ENCODE peak calls at places on chromosomes 1 and 21, in six cellular contexts. M, W, R, X, G and P are unnamed samples.
A peak's percentile ranks its signal among the peaks of the same experiment; 100 is the strongest.

GRCh38 chr1:234102591-234102990 is 198.1 kb downstream of the SLC35F3 start:
- DNase-seq in R (no peak), X (peak; percentile 71), G (no peak), W (no peak), M (no peak), P (no peak)

GRCh38 chr1:25037174-25038074 is 107.3 kb upstream of the RUNX3 start:
- DNase-seq in X (no peak), W (no peak), G (peak; percentile 48), R (no peak), M (no peak), P (no peak)

GRCh38 chr1:150464422-150464826 is 22.8 kb upstream of the TARS2 start:
- DNase-seq in W (peak; percentile 66), M (no peak), X (peak; percentile 20), R (peak; percentile 77), G (peak; percentile 41), P (peak; percentile 30)

GRCh38 chr1:110460253-110461220 is 9.6 kb downstream of the PROK1 start:
- DNase-seq in R (peak; percentile 83), G (peak; percentile 69), W (peak; percentile 90), M (no peak), X (peak; percentile 39), P (peak; percentile 72)

GRCh38 chr1:236815941-236816340 is 20.8 kb downstream of the MTR start:
- DNase-seq in G (no peak), X (no peak), M (no peak), W (no peak), R (no peak), P (no peak)

GRCh38 chr1:197429372-197429771 is 161.3 kb downstream of the CRB1 start:
- DNase-seq in X (no peak), R (no peak), G (no peak), M (no peak), W (no peak), P (no peak)

GRCh38 chr1:36606908-36607651 is 124.4 kb upstream of the CSF3R start:
- DNase-seq in R (no peak), M (no peak), W (no peak), G (no peak), X (no peak), P (no peak)

GRCh38 chr1:26349196-26349885 is 4.6 kb downstream of the CRYBG2 start:
- DNase-seq in W (no peak), G (no peak), M (peak; percentile 59), R (peak; percentile 34), X (peak; percentile 67), P (peak; percentile 92)

GRCh38 chr21:17784604-17785402 is 34.4 kb downstream of the C21orf91 start:
- DNase-seq in M (no peak), W (no peak), X (peak; percentile 77), R (no peak), G (no peak), P (no peak)

GRCh38 chr1:6599141-6599975 is 3.3 kb downstream of the KLHL21 start:
- DNase-seq in R (no peak), M (no peak), G (no peak), W (no peak), X (no peak), P (no peak)

GRCh38 chr1:21761052-21761451 is 21.9 kb downstream of the USP48 start:
- DNase-seq in M (no peak), G (no peak), R (no peak), W (no peak), X (no peak), P (no peak)

GRCh38 chr1:234125283-234125682 is 220.8 kb downstream of the SLC35F3 start:
- DNase-seq in X (peak; percentile 39), G (no peak), W (no peak), M (no peak), R (no peak), P (no peak)

GRCh38 chr1:168202941-168203654 is 22.7 kb upstream of the SFT2D2 start:
- DNase-seq in M (no peak), G (no peak), W (peak; percentile 38), R (peak; percentile 97), X (peak; percentile 58), P (peak; percentile 45)

GRCh38 chr1:169722784-169723183 is 11.1 kb downstream of the SELE start:
- DNase-seq in X (no peak), G (no peak), W (no peak), M (no peak), R (no peak), P (no peak)

GRCh38 chr1:94101613-94101940 is 19.4 kb downstream of the ABCA4 start:
- DNase-seq in R (no peak), M (no peak), X (peak; percentile 27), G (no peak), W (no peak), P (peak; percentile 15)

GRCh38 chr1:53449026-53449425 is 10.2 kb upstream of the DMRTB1 start:
- DNase-seq in M (peak; percentile 25), X (peak; percentile 91), R (peak; percentile 59), G (no peak), W (no peak), P (peak; percentile 71)

GRCh38 chr1:29471487-29472313 is 235.4 kb downstream of the PTPRU start:
- DNase-seq in W (no peak), R (no peak), G (no peak), M (no peak), X (no peak), P (no peak)

GRCh38 chr1:62688687-62689085 is 500 bp upstream of the DOCK7 start:
- DNase-seq in M (no peak), R (peak; percentile 29), W (no peak), G (no peak), X (peak; percentile 33), P (peak; percentile 20)

GRCh38 chr1:37721565-37721964 is 29.2 kb downstream of the CDCA8 start:
- DNase-seq in W (no peak), X (no peak), G (no peak), M (no peak), R (no peak), P (peak; percentile 28)

DNA sequence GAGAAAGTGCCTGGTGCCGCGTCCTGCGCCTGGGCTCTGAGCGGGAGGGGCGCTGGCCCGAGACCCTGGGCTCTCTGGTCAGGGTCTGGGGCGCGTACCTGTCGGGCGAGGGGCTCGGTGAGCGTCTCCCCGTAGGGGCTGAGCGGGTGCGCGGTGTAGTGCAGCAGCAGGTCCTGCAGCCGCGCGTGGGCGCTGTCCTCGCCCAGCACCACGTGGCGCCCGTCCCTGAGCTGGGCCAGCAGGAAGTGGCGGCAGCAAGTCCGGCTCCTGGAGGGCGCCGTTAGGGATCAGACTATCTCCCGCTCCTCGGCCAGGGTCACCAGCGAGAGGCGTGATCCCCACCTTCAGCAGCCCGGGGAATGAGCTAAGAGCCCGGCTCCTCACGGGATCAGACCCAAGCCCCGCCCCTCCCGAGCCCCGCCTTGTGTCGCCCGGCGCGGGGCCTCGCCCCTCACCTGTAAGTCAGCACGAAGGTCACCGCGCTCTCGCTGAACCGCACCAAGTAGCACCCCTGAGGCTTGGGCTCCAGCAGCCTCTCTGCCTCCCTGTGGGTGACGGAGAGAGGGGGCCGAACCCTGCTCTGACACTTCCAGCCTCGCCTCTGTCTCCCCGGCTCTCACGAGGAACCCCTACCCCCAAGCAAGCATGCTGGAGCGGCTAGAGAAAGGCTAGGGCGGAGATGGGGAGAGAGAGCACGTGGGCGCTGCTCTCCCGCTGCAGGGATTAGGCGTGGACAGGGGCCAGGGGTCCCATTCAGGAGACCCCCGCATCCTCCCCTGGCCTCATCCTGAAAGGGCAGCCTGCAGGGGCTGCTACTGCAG is 2.7 kb downstream of the SH2D2A start:
- DNase-seq in M (no peak), R (peak; percentile 50), X (peak; percentile 40), G (peak; percentile 19), W (peak; percentile 63), P (no peak)
- TF ChIP-seq CTCF in M (peak; percentile 60), R (peak; percentile 48), X (peak; percentile 33), G (peak; percentile 73), W (peak; percentile 52), P (peak; percentile 71)

GRCh38 chr21:39776589-39776988 is 31.6 kb downstream of the IGSF5 start:
- DNase-seq in X (peak; percentile 85), R (peak; percentile 1), G (no peak), M (no peak), W (no peak), P (no peak)
- TF ChIP-seq CTCF in X (no peak), R (no peak), G (no peak), M (no peak), W (no peak), P (no peak)

DNA sequence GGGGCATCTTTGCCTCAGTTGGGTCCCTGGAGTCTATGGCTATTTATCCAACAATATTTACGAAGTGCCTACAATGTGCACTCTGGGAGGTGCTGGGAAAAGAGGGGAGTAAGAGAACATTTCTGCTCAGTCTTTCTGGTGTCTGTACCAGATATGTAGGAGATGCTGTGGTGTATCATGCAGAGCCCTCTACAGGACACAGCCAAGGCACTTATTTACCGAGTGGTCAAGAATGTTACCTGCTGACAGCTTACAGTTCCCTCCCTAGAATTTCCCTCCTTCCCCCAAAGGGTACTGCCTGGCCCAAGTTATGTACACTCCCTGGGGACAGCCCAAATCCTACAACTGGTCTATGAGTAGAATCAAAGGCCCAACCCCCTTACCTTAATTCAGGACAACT is 177.7 kb downstream of the C1orf94 start:
- DNase-seq in G (no peak), W (no peak), M (no peak), R (no peak), X (no peak), P (no peak)
- TF ChIP-seq CTCF in G (no peak), W (no peak), M (no peak), R (no peak), X (no peak), P (no peak)

DNA sequence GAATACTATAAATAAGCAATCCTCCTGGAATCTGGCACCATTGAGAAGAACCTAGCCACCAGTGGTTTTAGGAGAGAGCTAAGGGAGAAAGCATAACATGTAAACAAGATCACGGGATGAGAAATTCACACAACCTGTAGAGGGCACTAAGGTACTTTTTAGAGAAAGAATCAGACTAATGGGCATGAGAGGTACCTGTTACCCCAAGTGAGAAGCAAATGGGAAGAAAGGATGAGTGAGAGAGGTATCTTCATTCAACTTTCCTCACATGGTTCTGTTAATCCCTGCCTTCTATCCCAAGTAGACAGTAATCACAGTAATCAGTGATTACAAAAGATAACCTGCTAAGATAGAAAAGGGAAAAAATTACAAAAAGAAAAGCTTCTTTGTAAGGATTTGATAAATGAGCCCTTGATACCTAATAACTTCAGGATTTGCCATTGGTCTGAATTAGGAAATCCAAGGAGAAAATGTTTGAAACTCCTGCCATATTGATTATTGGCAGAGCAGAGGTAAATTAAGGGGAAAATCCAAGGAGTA is 251.1 kb upstream of the ADGRL2 start:
- DNase-seq in G (no peak), R (peak; percentile 76), W (no peak), M (no peak), X (peak; percentile 19), P (peak; percentile 46)
- TF ChIP-seq CTCF in G (peak; percentile 34), R (peak; percentile 64), W (no peak), M (peak; percentile 69), X (peak; percentile 48), P (peak; percentile 79)

GRCh38 chr1:114335273-114335672 is 175.7 kb downstream of the TRIM33 start:
- DNase-seq in W (no peak), G (no peak), M (no peak), R (no peak), X (no peak), P (no peak)
- TF ChIP-seq CTCF in W (no peak), G (no peak), M (no peak), R (no peak), X (no peak), P (no peak)

DNA sequence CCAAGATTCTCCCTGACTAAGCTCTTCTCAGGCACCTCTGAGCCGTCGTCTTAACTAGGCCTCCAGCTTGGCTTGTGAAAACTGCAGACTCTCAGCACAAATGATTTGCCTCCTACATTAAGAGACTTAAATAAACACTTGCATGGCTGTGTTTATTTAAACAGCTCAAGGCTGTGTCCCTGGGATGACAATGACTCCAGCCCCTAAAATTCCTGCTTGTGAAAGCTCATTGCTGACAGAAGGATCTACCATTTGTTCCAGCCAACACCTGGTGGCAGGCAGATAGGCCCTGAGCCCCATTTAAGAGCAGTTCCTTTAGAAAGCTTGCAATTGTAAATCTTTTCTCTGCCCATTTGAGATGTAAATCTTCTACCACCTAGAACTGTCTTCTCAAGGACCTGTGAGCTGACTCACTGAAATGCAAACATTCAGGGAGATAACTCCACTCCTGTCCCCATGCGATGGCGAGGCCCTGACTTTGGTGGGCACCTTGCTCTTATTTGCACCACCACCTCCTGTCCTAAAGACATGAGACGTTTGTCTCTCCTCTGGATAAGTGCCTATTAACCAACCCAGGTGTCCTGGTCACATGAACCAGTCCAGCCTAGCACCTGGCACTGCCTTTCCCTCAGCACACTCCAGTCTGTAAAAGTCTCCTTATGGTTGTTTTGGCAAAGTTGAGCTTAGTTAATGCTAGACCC is 15.1 kb upstream of the PCP4 start:
- DNase-seq in R (no peak), W (no peak), G (no peak), M (no peak), X (no peak), P (no peak)
- TF ChIP-seq CTCF in R (no peak), W (no peak), G (no peak), M (no peak), X (no peak), P (no peak)